ENCODE peak calls at places on chromosomes 2 and 18, in eight cellular contexts. M is stomach, G is esophagus muscularis mucosa, X is aorta, T is WERI-Rb-1, W is mammary epithelial cell, O is spleen, C is left ventricle myocardium inferior. L is an unnamed sample. For H3K36me3, the result is how much of the 10 kb centered on the place peaks cover.

GRCh38 chr2:23670245-23670592 is 256.7 kb downstream of the ATAD2B start:
- DNase-seq in X (no peak), M (no peak), C (no peak), O (no peak), G (no peak), W (no peak), T (no peak), L (no peak)

GRCh38 chr18:10544093-10544748 is 18.4 kb downstream of the NAPG start:
- DNase-seq in X (no peak), O (no peak), T (no peak), M (no peak), C (no peak), W (no peak), G (no peak), L (no peak)

GRCh38 chr2:167706800-167707199 is 540.6 kb downstream of the STK39 start:
- DNase-seq in T (no peak), X (no peak), M (no peak), G (no peak), C (no peak), O (no peak), W (no peak), L (no peak)

GRCh38 chr18:35588995-35589394 is 7.5 kb downstream of the GALNT1 start:
- DNase-seq in M (no peak), G (no peak), O (no peak), W (no peak), X (no peak), C (no peak), T (peak), L (no peak)

GRCh38 chr18:40058811-40059570 is 1896.0 kb upstream of the PIK3C3 start:
- DNase-seq in C (no peak), O (no peak), M (no peak), T (no peak), W (no peak), G (no peak), X (no peak), L (no peak)

GRCh38 chr2:106547516-106547915 is 60.4 kb downstream of the CD8B2 start:
- DNase-seq in C (no peak), T (no peak), G (no peak), X (no peak), W (no peak), M (no peak), O (no peak), L (no peak)

GRCh38 chr2:205563646-205564045 is 118.7 kb upstream of the NRP2 start:
- DNase-seq in O (no peak), W (no peak), M (no peak), G (no peak), X (no peak), C (no peak), T (peak), L (peak)

GRCh38 chr2:100554788-100555407 is 7.9 kb upstream of the PDCL3 start:
- DNase-seq in X (no peak), G (no peak), O (peak), T (no peak), W (no peak), C (no peak), M (no peak), L (no peak)

GRCh38 chr2:33441235-33441810 is 35.1 kb upstream of the RASGRP3 start:
- DNase-seq in T (peak), O (no peak), X (no peak), M (no peak), C (peak), G (no peak), W (peak), L (peak)

GRCh38 chr18:66582151-66582550 is 21.7 kb downstream of the CDH19 start:
- DNase-seq in G (no peak), X (no peak), T (no peak), O (no peak), M (no peak), C (no peak), W (no peak), L (no peak)

DNA sequence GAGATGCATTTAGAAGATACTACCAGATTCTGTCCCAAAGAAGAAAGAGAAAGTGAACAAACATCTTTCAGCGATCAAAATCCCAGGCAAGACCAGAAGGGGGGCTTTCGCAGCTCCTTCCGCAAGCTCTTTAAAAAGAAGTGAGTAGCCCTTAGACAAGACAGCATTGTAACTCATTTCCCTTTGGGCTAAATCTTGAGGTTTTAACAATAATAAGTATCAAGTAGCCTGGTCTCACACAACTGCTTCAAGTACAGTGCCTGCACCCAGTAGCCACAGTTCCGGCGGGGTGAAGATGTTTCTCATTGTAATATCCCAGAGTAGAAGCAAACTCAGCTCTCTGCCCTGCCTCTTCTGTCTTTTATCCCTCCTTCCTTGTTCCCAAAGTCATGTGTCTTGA is 76.3 kb downstream of the ARHGEF33 start:
- DNase-seq in T (no peak), W (no peak), M (no peak), O (no peak), C (no peak), G (no peak), X (no peak), L (no peak)
- H3K36me3 ChIP-seq in T (under half), W (under half), M (under half), O (under half), C (under half), G (under half), X (under half), L (under half)

GRCh38 chr18:74241426-74241825 is 50.3 kb downstream of the CYB5A start:
- DNase-seq in W (no peak), O (no peak), T (no peak), C (no peak), G (no peak), M (no peak), X (no peak), L (no peak)

GRCh38 chr18:74243127-74243526 is 48.6 kb downstream of the CYB5A start:
- DNase-seq in X (no peak), W (no peak), G (no peak), C (no peak), M (no peak), O (no peak), T (no peak), L (no peak)

GRCh38 chr18:74244554-74244953 is 47.2 kb downstream of the CYB5A start:
- DNase-seq in O (no peak), C (no peak), T (no peak), G (no peak), X (no peak), M (no peak), W (no peak), L (no peak)

GRCh38 chr18:74241970-74242369 is 49.8 kb downstream of the CYB5A start:
- DNase-seq in O (no peak), G (no peak), T (no peak), W (no peak), M (no peak), C (no peak), X (no peak), L (no peak)

DNA sequence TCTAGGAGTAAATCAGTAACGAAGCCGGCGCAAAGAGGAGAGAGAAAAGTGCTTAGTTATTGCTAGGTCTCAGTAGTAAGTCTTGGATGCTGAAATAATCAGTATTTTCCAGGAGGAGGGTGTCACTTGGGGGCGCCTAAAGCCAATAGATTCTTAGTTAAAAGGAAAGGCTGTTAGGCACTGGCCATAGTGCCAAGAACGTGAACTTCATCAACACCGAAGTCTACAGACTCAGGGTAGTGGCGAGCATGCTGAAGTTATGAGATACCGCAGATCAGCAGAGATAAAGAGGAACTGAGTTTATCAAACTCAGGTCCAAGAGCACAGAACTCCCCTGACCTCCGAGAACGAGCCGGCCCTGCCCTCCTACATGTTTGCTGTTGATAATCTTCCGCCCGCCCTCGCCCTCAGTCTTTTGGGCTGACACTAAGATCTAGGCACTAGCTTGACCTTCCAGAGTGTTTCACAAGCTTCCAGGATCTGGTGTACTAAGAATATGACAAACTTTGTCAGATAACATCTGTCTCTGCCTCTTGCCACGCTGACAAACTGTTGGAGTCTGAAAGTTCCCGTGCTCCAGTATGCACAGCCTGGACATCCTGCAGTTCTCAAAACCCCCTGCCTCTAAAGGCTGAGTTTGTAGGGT is 49.2 kb downstream of the CYB5A start:
- DNase-seq in W (no peak), O (no peak), C (no peak), T (no peak), X (no peak), G (no peak), M (no peak), L (no peak)
- H3K27ac ChIP-seq in W (no peak), O (no peak), C (no peak), T (no peak), X (no peak), G (no peak), M (peak), L (no peak)

GRCh38 chr2:189841019-189841418 is 56.8 kb downstream of the PMS1 start:
- DNase-seq in O (no peak), M (no peak), C (no peak), T (no peak), W (no peak), G (no peak), X (no peak), L (no peak)
- H3K36me3 ChIP-seq in O (under half), M (under half), C (under half), T (under half), W (under half), G (under half), X (under half), L (under half)

GRCh38 chr2:171345971-171346722 is 87.6 kb downstream of the METTL8 start:
- DNase-seq in X (no peak), G (no peak), W (no peak), O (no peak), T (no peak), M (no peak), C (no peak), L (peak)
- H3K27ac ChIP-seq in X (peak), G (peak), W (no peak), O (no peak), T (no peak), M (no peak), C (peak), L (no peak)

DNA sequence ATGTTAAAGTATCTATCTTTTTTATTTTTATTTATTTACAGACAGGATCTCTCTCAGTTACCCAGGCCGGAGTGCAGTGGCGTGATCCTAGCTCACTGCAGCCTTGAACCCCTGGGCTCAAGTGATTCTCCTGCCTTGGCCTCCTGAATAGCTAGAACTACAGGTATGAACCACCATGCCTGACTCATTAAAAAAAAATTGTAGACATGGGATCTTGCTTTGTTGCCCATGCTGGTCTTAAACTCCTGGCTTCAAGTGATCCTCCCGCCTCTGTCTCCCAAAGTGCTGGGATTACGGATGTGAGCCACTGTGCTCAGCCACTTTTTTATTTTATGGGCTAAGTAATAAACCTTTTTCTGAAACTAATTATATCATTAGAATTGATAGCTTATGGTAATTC is 7.1 kb downstream of the MFSD6 start:
- DNase-seq in M (no peak), C (no peak), O (no peak), G (no peak), T (no peak), W (no peak), X (no peak), L (no peak)
- H3K36me3 ChIP-seq in M (under half), C (under half), O (under half), G (under half), T (under half), W (under half), X (under half), L (under half)

GRCh38 chr18:57805117-57805516 is 2.0 kb upstream of the ATP8B1 start:
- DNase-seq in O (no peak), C (no peak), X (no peak), G (no peak), T (no peak), M (no peak), W (no peak), L (no peak)

GRCh38 chr18:57801379-57802165 is 1.5 kb downstream of the ATP8B1 start:
- DNase-seq in W (no peak), T (peak), C (no peak), O (no peak), X (peak), G (no peak), M (peak), L (no peak)

GRCh38 chr18:57802166-57802868 is 798 bp downstream of the ATP8B1 start:
- DNase-seq in O (peak), W (no peak), X (no peak), T (no peak), M (no peak), C (no peak), G (no peak), L (no peak)

GRCh38 chr18:57802869-57803118 is 321 bp downstream of the ATP8B1 start:
- DNase-seq in O (peak), X (no peak), M (no peak), W (no peak), C (no peak), T (no peak), G (no peak), L (no peak)

GRCh38 chr18:57803119-57803969 is at the start of gene ATP8B1:
- DNase-seq in C (peak), T (no peak), X (peak), G (no peak), W (peak), M (peak), O (peak), L (no peak)
- H3K27ac ChIP-seq in C (peak), T (no peak), X (peak), G (peak), W (peak), M (peak), O (peak), L (no peak)

GRCh38 chr2:24838541-24838940 is 45.3 kb downstream of the CENPO start:
- DNase-seq in C (no peak), O (peak), G (no peak), X (no peak), T (no peak), W (no peak), M (no peak), L (no peak)
- H3K36me3 ChIP-seq in C (under half), O (under half), G (half or more), X (under half), T (half or more), W (under half), M (half or more), L (half or more)